ENCODE peak calls at places on chromosomes 4 and X, in eight cellular contexts. One of them, this sample, is unnamed.
A peak's percentile ranks its signal among the peaks of the same experiment; 100 is the strongest.

GRCh38 chr4:139453371-139454110 is 380 bp upstream of the RAB33B start:
- DNase-seq in esophagus muscularis mucosa: peak; percentile 99
- DNase-seq in GM23338: peak; percentile 98
- DNase-seq in Panc1: peak; percentile 83
- DNase-seq in GM12878: peak; percentile 90
- DNase-seq in stomach: peak; percentile 97
- DNase-seq in sigmoid colon: peak; percentile 99
- DNase-seq in suprapubic skin: peak; percentile 99
- DNase-seq in this sample: peak; percentile 91

GRCh38 chr4:89158884-89159503 is 47.7 kb downstream of the TIGD2 start:
- DNase-seq in esophagus muscularis mucosa: no peak
- DNase-seq in GM23338: peak; percentile 41
- DNase-seq in Panc1: no peak
- DNase-seq in GM12878: no peak
- DNase-seq in stomach: no peak
- DNase-seq in sigmoid colon: no peak
- DNase-seq in suprapubic skin: no peak
- DNase-seq in this sample: peak; percentile 4

GRCh38 chrX:72305286-72306084 is at the start of gene CITED1:
- DNase-seq in esophagus muscularis mucosa: no peak
- DNase-seq in GM23338: peak; percentile 35
- DNase-seq in Panc1: no peak
- DNase-seq in GM12878: no peak
- DNase-seq in stomach: no peak
- DNase-seq in sigmoid colon: no peak
- DNase-seq in suprapubic skin: no peak
- DNase-seq in this sample: no peak

GRCh38 chrX:119655125-119655524 is 37.8 kb downstream of the SEPTIN6 start:
- DNase-seq in esophagus muscularis mucosa: no peak
- DNase-seq in GM23338: no peak
- DNase-seq in Panc1: no peak
- DNase-seq in GM12878: no peak
- DNase-seq in stomach: no peak
- DNase-seq in sigmoid colon: no peak
- DNase-seq in suprapubic skin: no peak
- DNase-seq in this sample: no peak

GRCh38 chrX:48278958-48279357 is 23.8 kb downstream of the SSX1 start:
- DNase-seq in esophagus muscularis mucosa: no peak
- DNase-seq in GM23338: peak; percentile 23
- DNase-seq in Panc1: no peak
- DNase-seq in GM12878: no peak
- DNase-seq in stomach: no peak
- DNase-seq in sigmoid colon: peak; percentile 71
- DNase-seq in suprapubic skin: peak; percentile 62
- DNase-seq in this sample: peak; percentile 0

GRCh38 chrX:10231461-10231860 is 74.7 kb downstream of the CLCN4 start:
- DNase-seq in esophagus muscularis mucosa: no peak
- DNase-seq in GM23338: no peak
- DNase-seq in Panc1: no peak
- DNase-seq in GM12878: no peak
- DNase-seq in stomach: no peak
- DNase-seq in sigmoid colon: no peak
- DNase-seq in suprapubic skin: no peak
- DNase-seq in this sample: no peak

GRCh38 chr4:42331914-42332368 is 65.3 kb upstream of the SHISA3 start:
- DNase-seq in esophagus muscularis mucosa: no peak
- DNase-seq in GM23338: no peak
- DNase-seq in Panc1: no peak
- DNase-seq in GM12878: no peak
- DNase-seq in stomach: no peak
- DNase-seq in sigmoid colon: peak; percentile 65
- DNase-seq in suprapubic skin: no peak
- DNase-seq in this sample: no peak

GRCh38 chr4:137116144-137116543 is 416.1 kb downstream of the PCDH18 start:
- DNase-seq in esophagus muscularis mucosa: no peak
- DNase-seq in GM23338: no peak
- DNase-seq in Panc1: no peak
- DNase-seq in GM12878: no peak
- DNase-seq in stomach: no peak
- DNase-seq in sigmoid colon: no peak
- DNase-seq in suprapubic skin: no peak
- DNase-seq in this sample: no peak

GRCh38 chr4:15702941-15703403 is at the start of gene BST1:
- DNase-seq in esophagus muscularis mucosa: peak; percentile 95
- DNase-seq in GM23338: peak; percentile 75
- DNase-seq in Panc1: no peak
- DNase-seq in GM12878: no peak
- DNase-seq in stomach: peak; percentile 64
- DNase-seq in sigmoid colon: peak; percentile 82
- DNase-seq in suprapubic skin: peak; percentile 84
- DNase-seq in this sample: peak; percentile 70

GRCh38 chrX:13581554-13581953 is 12.2 kb downstream of the EGFL6 start:
- DNase-seq in esophagus muscularis mucosa: no peak
- DNase-seq in GM23338: no peak
- DNase-seq in Panc1: no peak
- DNase-seq in GM12878: no peak
- DNase-seq in stomach: no peak
- DNase-seq in sigmoid colon: no peak
- DNase-seq in suprapubic skin: no peak
- DNase-seq in this sample: no peak

GRCh38 chrX:2430265-2430825 is 70.4 kb downstream of the DHRSX start:
- DNase-seq in esophagus muscularis mucosa: no peak
- DNase-seq in GM23338: no peak
- DNase-seq in Panc1: no peak
- DNase-seq in GM12878: no peak
- DNase-seq in stomach: no peak
- DNase-seq in sigmoid colon: no peak
- DNase-seq in suprapubic skin: no peak
- DNase-seq in this sample: peak; percentile 67

GRCh38 chr4:130393246-130394041 is 1297.5 kb downstream of the C4orf33 start:
- DNase-seq in esophagus muscularis mucosa: no peak
- DNase-seq in GM23338: no peak
- DNase-seq in Panc1: no peak
- DNase-seq in GM12878: no peak
- DNase-seq in stomach: no peak
- DNase-seq in sigmoid colon: no peak
- DNase-seq in suprapubic skin: no peak
- DNase-seq in this sample: no peak

GRCh38 chrX:48022740-48023139 is 16.0 kb downstream of the SPACA5 start:
- DNase-seq in esophagus muscularis mucosa: no peak
- DNase-seq in GM23338: no peak
- DNase-seq in Panc1: no peak
- DNase-seq in GM12878: no peak
- DNase-seq in stomach: no peak
- DNase-seq in sigmoid colon: no peak
- DNase-seq in suprapubic skin: no peak
- DNase-seq in this sample: no peak

GRCh38 chr4:58042176-58042575 is 932.0 kb upstream of the IGFBP7 start:
- DNase-seq in esophagus muscularis mucosa: no peak
- DNase-seq in GM23338: no peak
- DNase-seq in Panc1: no peak
- DNase-seq in GM12878: no peak
- DNase-seq in stomach: no peak
- DNase-seq in sigmoid colon: no peak
- DNase-seq in suprapubic skin: no peak
- DNase-seq in this sample: no peak

GRCh38 chrX:154380153-154380552 is 1.1 kb downstream of the EMD start:
- DNase-seq in esophagus muscularis mucosa: no peak
- DNase-seq in GM23338: no peak
- DNase-seq in Panc1: no peak
- DNase-seq in GM12878: no peak
- DNase-seq in stomach: no peak
- DNase-seq in sigmoid colon: peak; percentile 75
- DNase-seq in suprapubic skin: no peak
- DNase-seq in this sample: no peak

GRCh38 chrX:22276781-22277180 is 4.1 kb downstream of the CBLL2 start:
- DNase-seq in esophagus muscularis mucosa: no peak
- DNase-seq in GM23338: no peak
- DNase-seq in Panc1: no peak
- DNase-seq in GM12878: no peak
- DNase-seq in stomach: no peak
- DNase-seq in sigmoid colon: no peak
- DNase-seq in suprapubic skin: no peak
- DNase-seq in this sample: no peak

GRCh38 chr4:80876810-80877209 is 153.7 kb upstream of the BMP3 start:
- DNase-seq in esophagus muscularis mucosa: no peak
- DNase-seq in GM23338: no peak
- DNase-seq in Panc1: no peak
- DNase-seq in GM12878: peak; percentile 73
- DNase-seq in stomach: no peak
- DNase-seq in sigmoid colon: no peak
- DNase-seq in suprapubic skin: no peak
- DNase-seq in this sample: no peak

GRCh38 chr4:1686440-1687036 is 2.4 kb upstream of the FAM53A start:
- DNase-seq in esophagus muscularis mucosa: no peak
- DNase-seq in GM23338: no peak
- DNase-seq in Panc1: no peak
- DNase-seq in GM12878: no peak
- DNase-seq in stomach: no peak
- DNase-seq in sigmoid colon: no peak
- DNase-seq in suprapubic skin: no peak
- DNase-seq in this sample: no peak

GRCh38 chr4:8427262-8427661 is 13.3 kb downstream of the ACOX3 start:
- DNase-seq in esophagus muscularis mucosa: no peak
- DNase-seq in GM23338: no peak
- DNase-seq in Panc1: no peak
- DNase-seq in GM12878: no peak
- DNase-seq in stomach: no peak
- DNase-seq in sigmoid colon: no peak
- DNase-seq in suprapubic skin: no peak
- DNase-seq in this sample: no peak

GRCh38 chrX:19303216-19303880 is 40.4 kb upstream of the PDHA1 start:
- DNase-seq in esophagus muscularis mucosa: no peak
- DNase-seq in GM23338: no peak
- DNase-seq in Panc1: no peak
- DNase-seq in GM12878: no peak
- DNase-seq in stomach: no peak
- DNase-seq in sigmoid colon: peak; percentile 67
- DNase-seq in suprapubic skin: no peak
- DNase-seq in this sample: no peak

GRCh38 chr4:81207793-81208192 is 7.2 kb downstream of the PRKG2 start:
- DNase-seq in esophagus muscularis mucosa: no peak
- DNase-seq in GM23338: no peak
- DNase-seq in Panc1: no peak
- DNase-seq in GM12878: no peak
- DNase-seq in stomach: no peak
- DNase-seq in sigmoid colon: no peak
- DNase-seq in suprapubic skin: no peak
- DNase-seq in this sample: no peak

DNA sequence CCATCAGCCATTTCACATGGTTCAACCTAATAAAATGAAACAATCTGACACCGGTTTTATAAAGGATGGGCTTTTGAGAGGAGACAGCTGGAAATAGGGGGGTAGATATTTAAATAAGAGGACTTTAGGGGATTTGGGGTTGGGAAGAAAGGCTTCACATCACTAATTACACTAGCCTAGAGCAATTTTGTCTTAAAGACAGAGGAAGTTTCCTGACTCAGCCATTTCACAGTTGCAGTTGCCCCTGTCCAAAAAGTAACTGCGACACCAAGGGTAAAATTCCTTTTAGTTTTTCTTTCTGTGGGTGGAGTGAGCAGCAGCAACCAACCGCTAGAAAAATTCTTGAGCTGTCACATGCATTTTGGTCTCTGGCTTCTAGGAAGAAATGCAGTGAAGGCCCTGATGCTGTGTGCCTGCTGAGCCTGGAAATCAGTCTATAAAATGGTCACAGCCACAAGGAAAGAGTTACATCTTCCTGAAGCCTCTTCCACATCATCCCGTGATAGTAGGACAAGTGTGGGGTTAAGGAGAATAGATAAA is 233.6 kb downstream of the ZNF674 start:
- DNase-seq in esophagus muscularis mucosa: no peak
- DNase-seq in GM23338: no peak
- DNase-seq in Panc1: no peak
- DNase-seq in GM12878: no peak
- DNase-seq in stomach: no peak
- DNase-seq in sigmoid colon: no peak
- DNase-seq in suprapubic skin: no peak
- DNase-seq in this sample: no peak
- TF ChIP-seq CTCF in esophagus muscularis mucosa: no peak
- TF ChIP-seq CTCF in GM23338: no peak
- TF ChIP-seq CTCF in Panc1: no peak
- TF ChIP-seq CTCF in GM12878: no peak
- TF ChIP-seq CTCF in stomach: no peak
- TF ChIP-seq CTCF in sigmoid colon: no peak
- TF ChIP-seq CTCF in suprapubic skin: no peak
- TF ChIP-seq CTCF in this sample: no peak

DNA sequence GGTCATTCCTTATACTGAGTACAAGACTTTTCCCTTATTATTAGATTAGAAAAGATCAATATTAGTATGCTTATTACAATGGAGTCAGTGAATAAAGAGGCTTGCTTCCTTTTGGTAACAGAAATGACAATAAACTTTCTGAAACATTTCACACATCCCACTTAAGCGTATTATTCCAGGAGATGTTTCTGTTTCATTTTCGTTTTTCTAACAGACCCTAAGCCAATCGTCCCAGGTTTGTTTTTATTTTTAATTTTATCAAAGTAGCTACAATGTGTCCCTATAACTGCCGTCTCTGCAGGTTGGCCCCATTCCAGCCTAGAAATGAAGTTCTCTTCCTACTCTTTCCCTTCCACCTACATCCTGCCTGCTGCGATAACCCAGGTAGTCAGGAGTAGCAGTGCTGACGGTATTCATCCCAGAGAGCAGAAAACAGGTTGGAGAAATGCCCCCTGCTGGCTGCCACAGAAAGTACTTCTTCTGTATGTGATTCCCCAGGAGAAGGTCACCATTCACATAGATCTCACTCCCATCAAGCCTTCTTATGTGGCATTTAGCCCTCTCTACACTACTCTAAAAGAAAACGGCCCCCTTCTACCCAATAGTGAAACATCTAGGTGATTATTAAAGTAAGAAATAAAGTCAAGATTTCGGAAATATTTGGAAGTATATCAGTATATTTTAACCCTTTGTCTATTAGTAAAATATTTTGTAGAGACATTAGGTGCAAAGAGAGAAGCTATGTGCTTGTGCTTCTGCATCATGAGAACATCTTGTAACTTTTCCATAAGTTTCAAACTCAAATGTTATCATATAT is 40.4 kb downstream of the ENPEP start:
- DNase-seq in esophagus muscularis mucosa: no peak
- DNase-seq in GM23338: peak; percentile 92
- DNase-seq in Panc1: peak; percentile 28
- DNase-seq in GM12878: peak; percentile 30
- DNase-seq in stomach: peak; percentile 86
- DNase-seq in sigmoid colon: peak; percentile 87
- DNase-seq in suprapubic skin: peak; percentile 71
- DNase-seq in this sample: peak; percentile 49
- TF ChIP-seq POLR2AphosphoS5 in esophagus muscularis mucosa: no peak
- TF ChIP-seq POLR2AphosphoS5 in GM23338: no peak
- TF ChIP-seq POLR2AphosphoS5 in Panc1: no peak
- TF ChIP-seq POLR2AphosphoS5 in GM12878: no peak
- TF ChIP-seq POLR2AphosphoS5 in stomach: no peak
- TF ChIP-seq POLR2AphosphoS5 in sigmoid colon: no peak
- TF ChIP-seq POLR2AphosphoS5 in suprapubic skin: no peak
- TF ChIP-seq POLR2AphosphoS5 in this sample: no peak

GRCh38 chr4:184330008-184330400 is 112.3 kb upstream of the ENPP6 start:
- DNase-seq in esophagus muscularis mucosa: no peak
- DNase-seq in GM23338: no peak
- DNase-seq in Panc1: no peak
- DNase-seq in GM12878: peak; percentile 90
- DNase-seq in stomach: no peak
- DNase-seq in sigmoid colon: peak; percentile 81
- DNase-seq in suprapubic skin: no peak
- DNase-seq in this sample: peak; percentile 59
- TF ChIP-seq CTCF in esophagus muscularis mucosa: no peak
- TF ChIP-seq CTCF in GM23338: no peak
- TF ChIP-seq CTCF in Panc1: no peak
- TF ChIP-seq CTCF in GM12878: no peak
- TF ChIP-seq CTCF in stomach: no peak
- TF ChIP-seq CTCF in sigmoid colon: no peak
- TF ChIP-seq CTCF in suprapubic skin: no peak
- TF ChIP-seq CTCF in this sample: no peak

GRCh38 chr4:673349-674091 is 556 bp downstream of the ATP5ME start:
- DNase-seq in esophagus muscularis mucosa: no peak
- DNase-seq in GM23338: peak; percentile 44
- DNase-seq in Panc1: no peak
- DNase-seq in GM12878: no peak
- DNase-seq in stomach: peak; percentile 53
- DNase-seq in sigmoid colon: no peak
- DNase-seq in suprapubic skin: no peak
- DNase-seq in this sample: peak; percentile 46
- TF ChIP-seq POLR2AphosphoS5 in esophagus muscularis mucosa: no peak
- TF ChIP-seq POLR2AphosphoS5 in GM23338: no peak
- TF ChIP-seq POLR2AphosphoS5 in Panc1: no peak
- TF ChIP-seq POLR2AphosphoS5 in GM12878: no peak
- TF ChIP-seq POLR2AphosphoS5 in stomach: no peak
- TF ChIP-seq POLR2AphosphoS5 in sigmoid colon: no peak
- TF ChIP-seq POLR2AphosphoS5 in suprapubic skin: no peak
- TF ChIP-seq POLR2AphosphoS5 in this sample: no peak

This sample was measured in HL-60.